ENCODE peak calls at places on chromosomes 6 and 20, in five cellular contexts. F is choroid plexus epithelial cell, H is esophagus squamous epithelium, I is AG10803, J is prostate gland. A is an unnamed sample.

GRCh38 chr6:116165596-116165995 is 39.7 kb upstream of the COL10A1 start:
- DNase-seq in I (no peak), J (no peak), F (no peak), H (no peak), A (peak)

GRCh38 chr6:100704941-100705340 is 176.2 kb downstream of the ASCC3 start:
- DNase-seq in I (no peak), J (no peak), H (no peak), F (peak), A (no peak)

GRCh38 chr20:4602297-4602631 is 119.4 kb upstream of the PRND start:
- DNase-seq in H (no peak), J (no peak), I (peak), F (no peak), A (no peak)

GRCh38 chr6:138897031-138897430 is 91.0 kb downstream of the REPS1 start:
- DNase-seq in I (no peak), H (no peak), J (no peak), F (no peak), A (no peak)

GRCh38 chr6:167056370-167056769 is 57.2 kb downstream of the CEP43 start:
- DNase-seq in I (peak), F (peak), J (no peak), H (no peak), A (no peak)

GRCh38 chr6:48151142-48151541 is 40.1 kb upstream of the PTCHD4 start:
- DNase-seq in H (no peak), J (no peak), F (peak), I (no peak), A (no peak)

GRCh38 chr20:51534764-51535386 is 7.6 kb downstream of the NFATC2 start:
- DNase-seq in J (no peak), H (no peak), I (no peak), F (no peak), A (no peak)

GRCh38 chr6:150491131-150491795 is 108.4 kb upstream of the PLEKHG1 start:
- DNase-seq in H (no peak), J (no peak), I (peak), F (peak), A (no peak)

GRCh38 chr6:46378882-46379405 is 112.3 kb downstream of the RCAN2 start:
- DNase-seq in I (no peak), J (no peak), F (no peak), H (no peak), A (no peak)

GRCh38 chr20:17503501-17504325 is 27.5 kb downstream of the BFSP1 start:
- DNase-seq in H (no peak), F (no peak), I (no peak), J (no peak), A (no peak)

GRCh38 chr6:83490177-83490576 is 22.2 kb upstream of the PRSS35 start:
- DNase-seq in I (no peak), F (no peak), H (no peak), J (no peak), A (no peak)

GRCh38 chr20:56566621-56567020 is 33.6 kb downstream of the FAM209B start:
- DNase-seq in F (no peak), J (no peak), I (no peak), H (no peak), A (no peak)

GRCh38 chr20:36856196-36856595 is 19.7 kb upstream of the TLDC2 start:
- DNase-seq in J (no peak), H (no peak), I (peak), F (no peak), A (no peak)

GRCh38 chr20:5877128-5877527 is 73.2 kb downstream of the TRMT6 start:
- DNase-seq in J (no peak), H (no peak), F (no peak), I (no peak), A (no peak)

GRCh38 chr6:12851123-12851695 is 134.6 kb downstream of the PHACTR1 start:
- DNase-seq in J (no peak), H (no peak), I (peak), F (no peak), A (no peak)

GRCh38 chr6:134925800-134926199 is 24.1 kb downstream of the ALDH8A1 start:
- DNase-seq in J (no peak), I (peak), F (peak), H (no peak), A (no peak)

GRCh38 chr20:44204156-44204831 is 6.3 kb downstream of the OSER1 start:
- DNase-seq in H (no peak), F (peak), J (peak), I (peak), A (no peak)

GRCh38 chr20:53547664-53548239 is 45.9 kb downstream of the ZNF217 start:
- DNase-seq in J (peak), I (peak), H (no peak), F (peak), A (peak)

GRCh38 chr6:63236398-63236817 is 25.1 kb downstream of the FKBP1C start:
- DNase-seq in F (no peak), I (no peak), H (no peak), J (no peak), A (no peak)

GRCh38 chr6:87731818-87732661 is 30.0 kb upstream of the AKIRIN2 start:
- DNase-seq in H (no peak), I (peak), J (peak), F (peak), A (peak)

GRCh38 chr6:110385458-110385863 is 27.3 kb upstream of the METTL24 start:
- DNase-seq in J (no peak), H (no peak), I (no peak), F (no peak), A (no peak)

GRCh38 chr6:138550346-138550767 is 51.1 kb upstream of the NHSL1 start:
- DNase-seq in J (no peak), I (no peak), F (no peak), H (no peak), A (no peak)

GRCh38 chr6:136958168-136958567 is 36.1 kb downstream of the SLC35D3 start:
- DNase-seq in J (no peak), H (no peak), I (no peak), F (no peak), A (no peak)

GRCh38 chr6:63504777-63505384 is 67.4 kb upstream of the LOC128125822 start:
- DNase-seq in H (no peak), F (no peak), J (no peak), I (no peak), A (no peak)

GRCh38 chr6:68649669-68650068 is 14.6 kb downstream of the ADGRB3 start:
- DNase-seq in F (no peak), J (no peak), H (no peak), I (no peak), A (no peak)

DNA sequence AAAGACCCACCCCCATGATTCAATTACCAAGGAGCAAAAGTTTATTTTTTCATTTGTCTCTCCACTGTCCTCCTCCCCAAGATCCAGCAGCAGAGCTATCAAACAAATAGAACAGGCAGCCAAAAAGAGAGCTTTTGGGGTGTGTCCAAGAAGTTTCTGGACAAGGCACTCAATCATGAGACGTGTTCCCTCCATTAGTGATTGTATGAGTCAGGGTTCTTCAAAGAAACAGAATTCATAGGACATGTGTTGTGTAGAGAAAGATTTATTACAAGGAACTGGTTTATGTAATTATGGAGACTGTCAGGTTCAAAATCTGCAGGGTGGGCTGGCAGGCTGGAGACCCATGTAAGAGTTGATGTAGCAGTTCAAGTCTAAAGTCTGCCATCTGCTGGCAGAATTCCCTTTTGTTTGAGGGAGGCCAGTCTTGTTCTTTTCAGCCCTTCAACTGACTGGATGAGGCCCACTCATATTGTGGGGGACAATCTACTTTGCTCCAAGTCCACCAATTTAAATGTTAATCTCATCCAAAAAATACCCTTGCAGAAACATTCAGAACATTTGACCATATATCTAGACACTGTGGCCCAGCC is 248.1 kb upstream of the OPRM1 start:
- DNase-seq in F (peak), H (no peak), I (no peak), J (no peak), A (peak)
- TF ChIP-seq CTCF in F (peak), H (no peak), I (no peak), J (no peak), A (peak)

GRCh38 chr6:41228616-41229015 is 467 bp downstream of the TREML4 start:
- DNase-seq in H (no peak), J (no peak), F (peak), I (peak), A (no peak)
- TF ChIP-seq CTCF in H (no peak), J (no peak), F (peak), I (no peak), A (peak)

GRCh38 chr20:25083773-25084615 is 2.1 kb upstream of the VSX1 start:
- DNase-seq in H (no peak), J (no peak), F (no peak), I (no peak), A (peak)
- TF ChIP-seq CTCF in H (no peak), J (no peak), F (peak), I (peak), A (peak)

GRCh38 chr6:124683507-124683906 is 278.7 kb upstream of the RNF217 start:
- DNase-seq in J (no peak), F (no peak), I (no peak), H (no peak), A (no peak)
- TF ChIP-seq CTCF in J (no peak), F (no peak), I (no peak), H (no peak), A (no peak)

GRCh38 chr20:62549499-62550086 is 73.8 kb upstream of the GATA5 start:
- DNase-seq in H (no peak), I (no peak), J (no peak), F (no peak), A (no peak)
- TF ChIP-seq CTCF in H (no peak), I (no peak), J (no peak), F (no peak), A (no peak)

GRCh38 chr6:71855406-71855805 is 30.9 kb upstream of the RIMS1 start:
- DNase-seq in F (no peak), H (no peak), I (peak), J (no peak), A (no peak)
- TF ChIP-seq CTCF in F (no peak), H (no peak), I (no peak), J (no peak), A (no peak)

GRCh38 chr6:26104457-26105108 is 17.4 kb downstream of the HFE start:
- DNase-seq in H (no peak), F (peak), J (no peak), I (no peak), A (peak)
- TF ChIP-seq CTCF in H (no peak), F (no peak), J (no peak), I (no peak), A (no peak)

GRCh38 chr6:106511274-106512047 is 117.8 kb downstream of the RTN4IP1 start:
- DNase-seq in H (no peak), I (peak), F (no peak), J (peak), A (peak)

GRCh38 chr6:106512958-106513480 is 116.3 kb downstream of the RTN4IP1 start:
- DNase-seq in F (no peak), I (no peak), J (peak), H (no peak), A (no peak)

GRCh38 chr6:106512048-106512957 is 117.0 kb downstream of the RTN4IP1 start:
- DNase-seq in J (peak), H (no peak), F (no peak), I (peak), A (peak)

GRCh38 chr6:106514281-106514885 is 114.9 kb downstream of the RTN4IP1 start:
- DNase-seq in H (no peak), I (no peak), F (no peak), J (no peak), A (no peak)

DNA sequence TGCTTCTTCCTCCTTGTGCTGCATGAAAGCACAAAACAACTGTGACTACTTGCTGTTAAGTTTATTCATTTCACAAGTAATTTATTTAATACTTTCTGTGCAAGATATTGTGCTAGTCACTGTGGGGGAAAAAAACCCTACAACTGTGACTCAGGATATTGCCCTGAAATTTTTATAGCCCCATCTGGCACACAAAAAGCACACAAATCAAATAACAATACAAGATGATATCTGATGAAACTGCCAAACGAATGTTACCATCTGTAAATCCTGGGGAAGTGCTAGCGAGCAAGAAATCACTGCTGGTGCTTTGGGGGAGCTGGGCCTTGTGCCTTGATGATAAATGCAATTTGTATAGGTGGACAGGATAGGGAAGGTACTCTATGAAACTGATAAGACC is 115.5 kb downstream of the RTN4IP1 start:
- DNase-seq in I (peak), H (no peak), J (no peak), F (no peak), A (peak)
- TF ChIP-seq CTCF in I (no peak), H (no peak), J (no peak), F (no peak), A (no peak)

DNA sequence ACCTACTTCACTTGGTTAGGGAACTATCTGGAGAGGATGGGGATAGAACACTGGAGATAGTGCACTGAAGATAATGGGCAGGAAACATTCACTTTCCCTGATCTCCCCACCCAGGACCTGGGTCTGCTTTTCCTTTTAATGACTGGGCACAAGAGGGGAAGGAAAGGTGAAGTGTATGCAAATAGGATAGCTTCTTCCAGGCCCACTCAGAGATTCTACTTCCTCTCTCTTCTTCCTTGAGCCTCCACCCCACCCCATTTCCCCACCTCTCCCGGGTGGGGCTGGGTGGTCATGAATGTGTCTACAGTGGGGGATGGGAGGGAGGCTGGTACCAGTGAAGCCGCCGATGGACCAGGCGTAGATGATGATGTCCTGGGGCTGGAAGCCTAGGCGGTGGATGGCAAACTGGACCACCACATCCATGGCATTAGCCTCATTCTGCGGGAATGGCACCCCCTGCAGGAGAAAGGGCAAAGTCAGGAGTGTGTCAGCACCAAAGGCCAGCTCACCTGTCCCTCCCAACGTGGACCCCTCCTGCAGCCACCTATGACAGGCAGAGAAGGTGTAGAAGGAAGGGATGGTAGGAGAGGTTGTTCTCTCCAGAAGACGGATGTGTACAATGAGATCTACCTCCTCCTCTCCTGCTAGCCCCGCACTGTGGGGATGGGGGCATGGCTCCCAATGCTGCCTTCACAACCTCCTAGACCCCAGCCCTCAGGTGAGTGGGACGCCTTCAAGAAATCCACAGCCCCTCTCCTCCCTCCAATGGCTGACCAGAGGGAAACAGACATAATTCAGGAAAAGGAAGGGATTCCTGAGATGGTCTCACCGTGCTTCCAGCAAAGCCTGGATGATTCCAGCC is 8.6 kb upstream of the LY6G5C start:
- DNase-seq in H (no peak), I (no peak), J (no peak), F (no peak), A (no peak)
- TF ChIP-seq CTCF in H (no peak), I (peak), J (no peak), F (peak), A (peak)